ENCODE peak calls at places on chromosomes 13 and 19, in five cellular contexts. One of them, this sample, is unnamed.

GRCh38 chr19:45847661-45848060 is 15.3 kb downstream of the SYMPK start:
- DNase-seq in neuronal stem cell: no peak
- DNase-seq in H1: no peak
- DNase-seq in IMR-90: no peak
- DNase-seq in mesenchymal stem cell: no peak
- DNase-seq in this sample: no peak

GRCh38 chr13:24632382-24633121 is 47.7 kb upstream of the ATP12A start:
- DNase-seq in neuronal stem cell: no peak
- DNase-seq in H1: no peak
- DNase-seq in IMR-90: no peak
- DNase-seq in mesenchymal stem cell: peak
- DNase-seq in this sample: no peak

GRCh38 chr13:75738841-75739240 is 102.7 kb downstream of the LMO7 start:
- DNase-seq in neuronal stem cell: no peak
- DNase-seq in H1: no peak
- DNase-seq in IMR-90: no peak
- DNase-seq in mesenchymal stem cell: no peak
- DNase-seq in this sample: no peak

GRCh38 chr13:100545684-100546061 is 42.9 kb downstream of the GGACT start:
- DNase-seq in neuronal stem cell: no peak
- DNase-seq in H1: peak
- DNase-seq in IMR-90: no peak
- DNase-seq in mesenchymal stem cell: no peak
- DNase-seq in this sample: no peak

GRCh38 chr19:29837448-29837961 is 25.7 kb downstream of the CCNE1 start:
- DNase-seq in neuronal stem cell: no peak
- DNase-seq in H1: no peak
- DNase-seq in IMR-90: no peak
- DNase-seq in mesenchymal stem cell: no peak
- DNase-seq in this sample: no peak

GRCh38 chr19:27684293-27684692 is 1528.7 kb downstream of the UQCRFS1 start:
- DNase-seq in neuronal stem cell: no peak
- DNase-seq in H1: no peak
- DNase-seq in IMR-90: no peak
- DNase-seq in mesenchymal stem cell: no peak
- DNase-seq in this sample: no peak

GRCh38 chr19:3320853-3321252 is 45.5 kb upstream of the NFIC start:
- DNase-seq in neuronal stem cell: no peak
- DNase-seq in H1: no peak
- DNase-seq in IMR-90: no peak
- DNase-seq in mesenchymal stem cell: no peak
- DNase-seq in this sample: no peak

GRCh38 chr13:69856331-69856730 is 251.3 kb upstream of the ATXN8OS start:
- DNase-seq in neuronal stem cell: peak
- DNase-seq in H1: no peak
- DNase-seq in IMR-90: no peak
- DNase-seq in mesenchymal stem cell: no peak
- DNase-seq in this sample: no peak

GRCh38 chr13:48504606-48505369 is 28.1 kb downstream of the RCBTB2 start:
- DNase-seq in neuronal stem cell: no peak
- DNase-seq in H1: no peak
- DNase-seq in IMR-90: no peak
- DNase-seq in mesenchymal stem cell: no peak
- DNase-seq in this sample: peak

GRCh38 chr13:98173431-98173921 is 3.6 kb downstream of the RNF113B start:
- DNase-seq in neuronal stem cell: no peak
- DNase-seq in H1: no peak
- DNase-seq in IMR-90: peak
- DNase-seq in mesenchymal stem cell: peak
- DNase-seq in this sample: no peak

DNA sequence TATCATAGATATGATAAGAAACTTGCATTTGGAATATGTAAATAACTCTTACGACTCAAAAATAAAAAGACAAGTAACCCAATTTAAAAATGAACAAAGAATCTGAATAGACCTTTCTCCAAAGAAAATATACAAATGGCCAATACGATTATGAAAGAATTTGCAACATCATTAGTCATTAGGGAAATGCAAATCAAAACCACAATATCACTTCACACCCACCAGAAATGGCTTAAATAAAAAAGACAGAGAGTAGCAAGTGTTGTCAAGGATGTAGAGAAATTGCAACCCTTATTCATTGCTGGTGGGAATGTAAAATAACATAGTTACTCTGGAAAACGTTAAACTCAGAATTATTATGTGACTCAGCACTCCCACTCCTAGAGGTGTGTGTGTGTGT is 226.6 kb upstream of the MAB21L1 start:
- DNase-seq in neuronal stem cell: no peak
- DNase-seq in H1: no peak
- DNase-seq in IMR-90: peak
- DNase-seq in mesenchymal stem cell: no peak
- DNase-seq in this sample: no peak
- H3K14ac ChIP-seq in neuronal stem cell: no peak
- H3K14ac ChIP-seq in H1: no peak
- H3K14ac ChIP-seq in IMR-90: no peak
- H3K14ac ChIP-seq in mesenchymal stem cell: no peak
- H3K14ac ChIP-seq in this sample: no peak

GRCh38 chr19:56507446-56508281 is at the start of gene ZNF471:
- DNase-seq in neuronal stem cell: peak
- DNase-seq in H1: peak
- DNase-seq in IMR-90: peak
- DNase-seq in mesenchymal stem cell: peak
- DNase-seq in this sample: peak
- H2BK15ac ChIP-seq in neuronal stem cell: no peak
- H2BK15ac ChIP-seq in H1: no peak
- H2BK15ac ChIP-seq in IMR-90: peak
- H2BK15ac ChIP-seq in mesenchymal stem cell: no peak
- H2BK15ac ChIP-seq in this sample: no peak

DNA sequence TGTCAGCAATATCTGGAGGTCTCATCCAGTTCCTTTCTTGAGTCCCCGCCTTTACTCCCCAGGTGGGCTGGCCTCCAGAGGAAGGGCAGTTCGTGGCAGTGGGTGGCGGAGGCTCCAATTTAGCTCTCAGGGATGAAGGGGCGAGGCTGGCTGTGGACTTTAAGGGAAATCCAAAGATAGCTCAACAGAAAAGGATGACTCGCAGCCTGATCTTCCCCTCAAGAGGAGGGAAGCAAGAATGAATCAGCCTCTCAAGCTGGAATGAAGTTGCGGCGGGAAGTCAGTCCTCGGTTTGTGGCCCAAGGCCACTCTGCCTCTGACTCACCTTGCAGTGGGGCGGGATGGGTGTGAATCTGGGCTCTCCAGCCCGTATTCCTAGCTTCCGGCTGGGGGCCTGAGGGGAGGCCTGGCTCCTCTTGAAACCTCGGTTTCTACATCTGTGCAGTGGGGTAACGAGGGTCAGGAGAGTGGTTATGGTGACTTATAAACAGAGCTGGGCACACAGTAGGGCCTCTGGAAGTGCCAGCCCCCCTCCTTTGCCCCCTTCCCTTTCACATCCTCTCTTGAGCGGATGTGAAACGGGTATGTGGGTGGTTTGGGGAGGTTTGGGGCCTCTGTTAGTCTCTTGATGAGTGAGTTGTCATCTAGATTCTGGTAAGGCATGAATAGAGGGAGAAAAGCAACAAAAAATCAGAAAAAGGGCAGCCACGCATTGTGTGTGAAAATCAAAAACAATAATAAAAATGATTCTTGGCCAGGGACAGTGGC is 10.5 kb upstream of the SMG9 start:
- DNase-seq in neuronal stem cell: no peak
- DNase-seq in H1: no peak
- DNase-seq in IMR-90: peak
- DNase-seq in mesenchymal stem cell: peak
- DNase-seq in this sample: peak
- H3K18ac ChIP-seq in neuronal stem cell: no peak
- H3K18ac ChIP-seq in H1: no peak
- H3K18ac ChIP-seq in IMR-90: peak
- H3K18ac ChIP-seq in mesenchymal stem cell: peak
- H3K18ac ChIP-seq in this sample: no peak

GRCh38 chr19:18292460-18292809 is 11.0 kb upstream of the JUND start:
- DNase-seq in neuronal stem cell: no peak
- DNase-seq in H1: peak
- DNase-seq in IMR-90: no peak
- DNase-seq in mesenchymal stem cell: no peak
- DNase-seq in this sample: peak

GRCh38 chr19:18291590-18292459 is 10.4 kb upstream of the JUND start:
- DNase-seq in neuronal stem cell: no peak
- DNase-seq in H1: peak
- DNase-seq in IMR-90: peak
- DNase-seq in mesenchymal stem cell: peak
- DNase-seq in this sample: peak

GRCh38 chr19:18294467-18294864 is 13.0 kb upstream of the JUND start:
- DNase-seq in neuronal stem cell: no peak
- DNase-seq in H1: no peak
- DNase-seq in IMR-90: no peak
- DNase-seq in mesenchymal stem cell: no peak
- DNase-seq in this sample: peak

GRCh38 chr19:18293642-18294466 is 12.4 kb upstream of the JUND start:
- DNase-seq in neuronal stem cell: no peak
- DNase-seq in H1: no peak
- DNase-seq in IMR-90: no peak
- DNase-seq in mesenchymal stem cell: no peak
- DNase-seq in this sample: no peak

DNA sequence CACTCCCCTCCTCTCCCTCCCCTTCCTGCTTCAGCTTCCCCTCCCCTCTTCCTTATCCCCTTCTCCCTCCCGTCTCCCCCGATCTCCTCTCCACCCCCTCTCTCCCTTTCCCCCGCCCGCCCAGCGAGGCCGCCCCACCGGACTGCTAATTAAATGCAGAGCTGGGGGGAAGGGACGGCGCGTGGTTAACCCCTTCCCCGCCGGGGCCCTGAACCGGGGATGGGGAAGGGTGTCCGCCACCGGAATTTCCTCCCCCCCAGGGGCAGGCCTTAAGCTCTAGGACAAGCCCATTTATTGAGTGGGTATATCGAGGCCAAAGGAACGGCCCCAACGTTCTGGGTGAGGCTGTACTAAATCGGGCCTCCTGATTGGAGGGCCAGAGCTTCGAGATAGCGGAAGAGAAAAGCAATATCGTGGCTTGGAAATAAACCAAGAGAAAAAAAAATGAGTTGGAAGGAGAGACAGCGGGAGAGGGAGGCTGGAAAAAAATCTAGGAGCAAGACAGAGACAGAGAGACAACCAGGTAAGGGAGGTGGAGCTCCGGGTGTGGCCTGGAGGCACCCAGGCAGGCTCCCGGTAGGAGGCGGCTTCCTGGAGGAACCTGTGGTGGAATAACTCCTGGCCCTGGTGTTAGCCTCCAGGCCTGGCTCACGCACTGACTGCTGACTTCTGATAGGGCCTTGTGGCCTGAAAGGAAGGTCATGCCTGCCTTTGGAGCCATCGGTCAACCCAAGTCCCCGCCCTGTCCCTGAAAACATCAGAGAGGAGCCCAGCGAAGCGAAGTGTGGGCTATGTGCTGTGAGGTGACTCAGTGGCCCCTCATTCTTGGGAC is 11.6 kb upstream of the JUND start:
- DNase-seq in neuronal stem cell: peak
- DNase-seq in H1: peak
- DNase-seq in IMR-90: peak
- DNase-seq in mesenchymal stem cell: peak
- DNase-seq in this sample: peak
- H3K14ac ChIP-seq in neuronal stem cell: no peak
- H3K14ac ChIP-seq in H1: no peak
- H3K14ac ChIP-seq in IMR-90: peak
- H3K14ac ChIP-seq in mesenchymal stem cell: peak
- H3K14ac ChIP-seq in this sample: no peak

GRCh38 chr13:106795847-106796246 is 227.9 kb upstream of the ARGLU1 start:
- DNase-seq in neuronal stem cell: no peak
- DNase-seq in H1: no peak
- DNase-seq in IMR-90: no peak
- DNase-seq in mesenchymal stem cell: peak
- DNase-seq in this sample: peak
- H2BK15ac ChIP-seq in neuronal stem cell: no peak
- H2BK15ac ChIP-seq in H1: no peak
- H2BK15ac ChIP-seq in IMR-90: no peak
- H2BK15ac ChIP-seq in mesenchymal stem cell: no peak
- H2BK15ac ChIP-seq in this sample: no peak

GRCh38 chr19:48962849-48963165 is 2.3 kb upstream of the FTL start:
- DNase-seq in neuronal stem cell: no peak
- DNase-seq in H1: no peak
- DNase-seq in IMR-90: no peak
- DNase-seq in mesenchymal stem cell: no peak
- DNase-seq in this sample: no peak

GRCh38 chr19:48961051-48961649 is 4.0 kb upstream of the FTL start:
- DNase-seq in neuronal stem cell: no peak
- DNase-seq in H1: peak
- DNase-seq in IMR-90: no peak
- DNase-seq in mesenchymal stem cell: peak
- DNase-seq in this sample: no peak

GRCh38 chr19:48962029-48962848 is 2.9 kb upstream of the FTL start:
- DNase-seq in neuronal stem cell: no peak
- DNase-seq in H1: peak
- DNase-seq in IMR-90: no peak
- DNase-seq in mesenchymal stem cell: peak
- DNase-seq in this sample: peak

GRCh38 chr19:48963371-48964204 is 1.5 kb upstream of the FTL start:
- DNase-seq in neuronal stem cell: peak
- DNase-seq in H1: peak
- DNase-seq in IMR-90: peak
- DNase-seq in mesenchymal stem cell: peak
- DNase-seq in this sample: peak

GRCh38 chr19:48961673-48962028 is 3.5 kb upstream of the FTL start:
- DNase-seq in neuronal stem cell: no peak
- DNase-seq in H1: no peak
- DNase-seq in IMR-90: no peak
- DNase-seq in mesenchymal stem cell: no peak
- DNase-seq in this sample: no peak
- H3K18ac ChIP-seq in neuronal stem cell: peak
- H3K18ac ChIP-seq in H1: peak
- H3K18ac ChIP-seq in IMR-90: no peak
- H3K18ac ChIP-seq in mesenchymal stem cell: peak
- H3K18ac ChIP-seq in this sample: no peak

GRCh38 chr19:4723465-4724251 is at the start of gene DPP9:
- DNase-seq in neuronal stem cell: peak
- DNase-seq in H1: peak
- DNase-seq in IMR-90: peak
- DNase-seq in mesenchymal stem cell: peak
- DNase-seq in this sample: peak
- H3K14ac ChIP-seq in neuronal stem cell: no peak
- H3K14ac ChIP-seq in H1: no peak
- H3K14ac ChIP-seq in IMR-90: peak
- H3K14ac ChIP-seq in mesenchymal stem cell: peak
- H3K14ac ChIP-seq in this sample: peak

DNA sequence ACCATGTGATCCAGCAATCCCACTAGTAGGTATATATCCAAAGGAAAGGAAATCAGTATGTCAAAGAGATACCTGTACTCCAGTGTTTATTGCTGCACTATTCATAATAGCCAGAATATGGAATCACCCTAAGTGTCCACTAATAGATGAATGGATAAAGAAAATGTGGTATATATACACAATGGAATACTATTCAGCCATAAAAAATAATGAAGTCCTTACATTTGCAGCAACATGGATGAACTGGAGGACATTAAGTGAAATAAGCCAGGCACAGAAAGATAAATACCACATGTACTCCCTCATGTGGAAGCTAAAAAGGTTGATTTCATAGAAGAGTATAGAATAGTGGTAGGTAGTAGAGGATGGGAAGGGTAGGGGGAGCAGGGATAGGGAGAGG is 23.5 kb downstream of the BORA start:
- DNase-seq in neuronal stem cell: no peak
- DNase-seq in H1: no peak
- DNase-seq in IMR-90: no peak
- DNase-seq in mesenchymal stem cell: no peak
- DNase-seq in this sample: no peak
- H2BK15ac ChIP-seq in neuronal stem cell: no peak
- H2BK15ac ChIP-seq in H1: no peak
- H2BK15ac ChIP-seq in IMR-90: no peak
- H2BK15ac ChIP-seq in mesenchymal stem cell: no peak
- H2BK15ac ChIP-seq in this sample: no peak

GRCh38 chr19:15297416-15298224 is 34.7 kb downstream of the BRD4 start:
- DNase-seq in neuronal stem cell: no peak
- DNase-seq in H1: no peak
- DNase-seq in IMR-90: peak
- DNase-seq in mesenchymal stem cell: peak
- DNase-seq in this sample: no peak
- H3K18ac ChIP-seq in neuronal stem cell: no peak
- H3K18ac ChIP-seq in H1: no peak
- H3K18ac ChIP-seq in IMR-90: no peak
- H3K18ac ChIP-seq in mesenchymal stem cell: peak
- H3K18ac ChIP-seq in this sample: no peak

This sample was measured in H9.